ENCODE peak calls at places on chromosomes 1 and 21, in nine cellular contexts. J is HuH-7.5; X is RWPE1; Q is GM12891; F is CD8-positive, alpha-beta T cell; M is iPS-NIHi11; W is RPMI8226; H is HAP-1; K is AG09309. G is an unnamed sample.

GRCh38 chr1:234871039-234871709 is 257.5 kb downstream of the TOMM20 start:
- DNase-seq in J (no peak), X (no peak), Q (no peak), F (no peak), M (no peak), W (no peak), H (no peak), K (no peak), G (no peak)

GRCh38 chr1:97919568-97920261 is 1.1 kb downstream of the DPYD start:
- DNase-seq in J (no peak), X (peak; percentile 9), Q (no peak), F (no peak), M (no peak), W (peak; percentile 3), H (no peak), K (no peak), G (no peak)

GRCh38 chr1:36134805-36135339 is 9.8 kb upstream of the COL8A2 start:
- DNase-seq in J (peak; percentile 68), X (peak; percentile 94), Q (no peak), F (peak; percentile 75), M (peak; percentile 89), W (peak; percentile 69), H (peak; percentile 81), K (no peak), G (peak; percentile 63)

GRCh38 chr1:77938656-77939055 is 40.2 kb downstream of the FUBP1 start:
- DNase-seq in J (no peak), X (no peak), Q (no peak), F (no peak), M (no peak), W (no peak), H (no peak), K (no peak), G (no peak)

GRCh38 chr1:114208659-114209215 is 55.1 kb upstream of the SYT6 start:
- DNase-seq in J (no peak), X (no peak), Q (no peak), F (no peak), M (no peak), W (no peak), H (no peak), K (no peak), G (no peak)

GRCh38 chr1:204723131-204723787 is 37.7 kb upstream of the LRRN2 start:
- DNase-seq in J (no peak), X (no peak), Q (no peak), F (peak; percentile 43), M (no peak), W (peak; percentile 76), H (no peak), K (no peak), G (no peak)

GRCh38 chr1:47188901-47189785 is 693 bp downstream of the PDZK1IP1 start:
- DNase-seq in J (no peak), X (no peak), Q (no peak), F (peak; percentile 34), M (no peak), W (peak; percentile 13), H (peak; percentile 4), K (no peak), G (no peak)

GRCh38 chr21:15732290-15732995 is 2.7 kb downstream of the USP25 start:
- DNase-seq in J (no peak), X (peak; percentile 34), Q (peak; percentile 21), F (no peak), M (no peak), W (peak; percentile 71), H (peak; percentile 61), K (no peak), G (no peak)

GRCh38 chr1:88302843-88303486 is 381.1 kb upstream of the PKN2 start:
- DNase-seq in J (no peak), X (peak; percentile 20), Q (no peak), F (no peak), M (peak; percentile 24), W (peak; percentile 8), H (peak; percentile 61), K (no peak), G (peak; percentile 15)

GRCh38 chr21:16532841-16533240 is 803.1 kb downstream of the USP25 start:
- DNase-seq in J (no peak), X (no peak), Q (no peak), F (no peak), M (no peak), W (no peak), H (no peak), K (no peak), G (no peak)

GRCh38 chr21:38388219-38388618 is 110.1 kb downstream of the ERG start:
- DNase-seq in J (no peak), X (no peak), Q (no peak), F (no peak), M (no peak), W (no peak), H (no peak), K (no peak), G (no peak)

GRCh38 chr1:47241114-47242113 is 9.4 kb upstream of the TAL1 start:
- DNase-seq in J (no peak), X (no peak), Q (no peak), F (no peak), M (no peak), W (no peak), H (no peak), K (no peak), G (no peak)

GRCh38 chr1:232833966-232834535 is 28.8 kb downstream of the MAP10 start:
- DNase-seq in J (no peak), X (no peak), Q (no peak), F (no peak), M (no peak), W (peak; percentile 72), H (no peak), K (no peak), G (no peak)

GRCh38 chr1:183327429-183328290 is 90.5 kb downstream of the NMNAT2 start:
- DNase-seq in J (no peak), X (no peak), Q (no peak), F (no peak), M (no peak), W (no peak), H (no peak), K (no peak), G (no peak)

GRCh38 chr1:232726048-232726779 is 79.0 kb upstream of the MAP10 start:
- DNase-seq in J (no peak), X (no peak), Q (no peak), F (no peak), M (no peak), W (peak; percentile 52), H (peak; percentile 49), K (peak; percentile 27), G (no peak)

GRCh38 chr21:14866859-14867560 is 197.8 kb downstream of the NRIP1 start:
- DNase-seq in J (no peak), X (no peak), Q (no peak), F (no peak), M (no peak), W (no peak), H (no peak), K (no peak), G (no peak)

GRCh38 chr1:53359225-53359933 is 31.5 kb upstream of the LRP8 start:
- DNase-seq in J (no peak), X (no peak), Q (no peak), F (peak; percentile 29), M (no peak), W (no peak), H (peak; percentile 1), K (no peak), G (no peak)

GRCh38 chr21:39022901-39023693 is 160.2 kb downstream of the PSMG1 start:
- DNase-seq in J (peak; percentile 25), X (no peak), Q (no peak), F (no peak), M (peak; percentile 75), W (no peak), H (no peak), K (no peak), G (no peak)

GRCh38 chr1:112502827-112503226 is 5.9 kb upstream of the WNT2B start:
- DNase-seq in J (no peak), X (no peak), Q (no peak), F (no peak), M (no peak), W (no peak), H (peak; percentile 25), K (no peak), G (no peak)

GRCh38 chr1:225651872-225652725 is 824 bp downstream of the ENAH start:
- DNase-seq in J (peak; percentile 68), X (peak; percentile 56), Q (no peak), F (no peak), M (peak; percentile 55), W (no peak), H (peak; percentile 79), K (no peak), G (no peak)

GRCh38 chr21:46393451-46393940 is 65.2 kb upstream of the DIP2A start:
- DNase-seq in J (peak; percentile 45), X (no peak), Q (no peak), F (no peak), M (no peak), W (no peak), H (no peak), K (no peak), G (no peak)

GRCh38 chr1:45913183-45913924 is 109.9 kb downstream of the MAST2 start:
- DNase-seq in J (no peak), X (no peak), Q (no peak), F (no peak), M (no peak), W (no peak), H (no peak), K (peak; percentile 95), G (peak; percentile 31)

GRCh38 chr21:37071561-37072238 is 1.2 kb downstream of the PIGP start:
- DNase-seq in J (peak; percentile 8), X (peak; percentile 1), Q (no peak), F (no peak), M (no peak), W (no peak), H (peak; percentile 62), K (peak; percentile 61), G (no peak)

GRCh38 chr21:27448960-27449359 is 482.1 kb upstream of the ADAMTS5 start:
- DNase-seq in J (no peak), X (no peak), Q (no peak), F (no peak), M (no peak), W (no peak), H (no peak), K (no peak), G (no peak)

GRCh38 chr1:11530731-11531311 is 51.9 kb downstream of the DISP3 start:
- DNase-seq in J (no peak), X (no peak), Q (no peak), F (no peak), M (peak; percentile 10), W (no peak), H (no peak), K (no peak), G (no peak)

GRCh38 chr1:8661185-8662110 is 156.0 kb downstream of the RERE start:
- DNase-seq in J (no peak), X (peak; percentile 49), Q (no peak), F (no peak), M (no peak), W (no peak), H (peak; percentile 29), K (peak; percentile 66), G (no peak)

GRCh38 chr1:220991959-220992704 is 112.9 kb downstream of the HLX start:
- DNase-seq in J (peak; percentile 4), X (no peak), Q (no peak), F (no peak), M (no peak), W (no peak), H (no peak), K (no peak), G (no peak)

GRCh38 chr1:1782399-1783221 is 4.3 kb upstream of the NADK start:
- DNase-seq in J (peak; percentile 67), X (peak; percentile 64), Q (no peak), F (peak; percentile 69), M (peak; percentile 68), W (peak; percentile 74), H (no peak), K (peak; percentile 8), G (no peak)

GRCh38 chr1:40450491-40451237 is 388 bp downstream of the ZFP69B start:
- DNase-seq in J (peak; percentile 8), X (peak; percentile 21), Q (no peak), F (peak; percentile 76), M (peak; percentile 19), W (no peak), H (no peak), K (no peak), G (no peak)

GRCh38 chr1:194829492-194829891 is 1643.1 kb upstream of the B3GALT2 start:
- DNase-seq in J (no peak), X (no peak), Q (no peak), F (no peak), M (no peak), W (no peak), H (no peak), K (no peak), G (no peak)

GRCh38 chr1:225617956-225618355 is 35.0 kb downstream of the ENAH start:
- DNase-seq in J (no peak), X (no peak), Q (no peak), F (no peak), M (no peak), W (no peak), H (no peak), K (no peak), G (no peak)